ENCODE peak calls at places on chromosomes 7 and 10, in eight cellular contexts. I is DND-41, A is esophagus squamous epithelium, C is IMR-90, G is tibial artery, H is mammary epithelial cell, Z is MM.1S, W is Peyer's patch. R is an unnamed sample.
A peak's percentile ranks its signal among the peaks of the same experiment; 100 is the strongest.

GRCh38 chr10:47114680-47115186 is 185.3 kb upstream of the GDF10 start:
- DNase-seq in A (no peak), G (no peak), Z (no peak), H (no peak), C (no peak), W (no peak), I (no peak), R (no peak)

GRCh38 chr7:100167912-100168323 is 499 bp downstream of the GAL3ST4 start:
- DNase-seq in C (no peak), Z (no peak), A (no peak), I (no peak), G (no peak), W (peak; percentile 50), H (no peak), R (no peak)

GRCh38 chr7:25754751-25755150 is 397.2 kb upstream of the NFE2L3 start:
- DNase-seq in I (no peak), G (no peak), A (no peak), C (no peak), H (no peak), Z (no peak), W (no peak), R (no peak)

GRCh38 chr10:93461807-93462178 is 20.3 kb downstream of the MYOF start:
- DNase-seq in I (no peak), C (peak; percentile 51), G (no peak), W (no peak), H (peak; percentile 86), Z (no peak), A (no peak), R (peak; percentile 28)

GRCh38 chr7:66576646-66577045 is 52.0 kb upstream of the KCTD7 start:
- DNase-seq in I (no peak), H (peak; percentile 39), C (no peak), G (no peak), W (no peak), A (no peak), Z (no peak), R (peak; percentile 26)

GRCh38 chr10:74371696-74372095 is 220.7 kb downstream of the ADK start:
- DNase-seq in H (no peak), W (no peak), Z (no peak), G (no peak), I (no peak), C (peak; percentile 51), A (no peak), R (no peak)

GRCh38 chr10:133002685-133003084 is 60.3 kb upstream of the CFAP46 start:
- DNase-seq in G (no peak), H (no peak), C (no peak), Z (no peak), W (no peak), I (no peak), A (no peak), R (no peak)

GRCh38 chr7:105015631-105015965 is 1.6 kb downstream of the KMT2E start:
- DNase-seq in H (no peak), A (no peak), I (peak; percentile 50), Z (peak; percentile 45), C (peak; percentile 41), W (no peak), G (no peak), R (no peak)

GRCh38 chr10:99920901-99921300 is 88.8 kb downstream of the DNMBP start:
- DNase-seq in A (no peak), Z (no peak), H (peak; percentile 87), G (no peak), C (peak; percentile 64), I (no peak), W (no peak), R (no peak)

GRCh38 chr7:32447218-32447617 is 43.0 kb downstream of the LSM5 start:
- DNase-seq in G (no peak), W (no peak), Z (no peak), C (no peak), H (no peak), I (no peak), A (no peak), R (no peak)

GRCh38 chr7:155358948-155359712 is 61.5 kb downstream of the INSIG1 start:
- DNase-seq in Z (no peak), A (no peak), H (no peak), G (no peak), W (peak; percentile 21), C (no peak), I (no peak), R (no peak)

GRCh38 chr10:115355162-115355760 is 262.1 kb downstream of the ATRNL1 start:
- DNase-seq in Z (peak; percentile 74), H (peak; percentile 50), A (no peak), G (no peak), C (peak; percentile 63), W (no peak), I (peak; percentile 48), R (peak; percentile 69)

GRCh38 chr10:116912162-116912561 is 62.9 kb downstream of the ENO4 start:
- DNase-seq in G (no peak), C (no peak), I (no peak), Z (no peak), W (no peak), H (no peak), A (no peak), R (no peak)

GRCh38 chr10:110487411-110488123 is 10.1 kb upstream of the DUSP5 start:
- DNase-seq in I (no peak), G (no peak), C (peak; percentile 55), A (no peak), Z (no peak), H (no peak), W (no peak), R (no peak)

GRCh38 chr7:43117842-43118241 is 5.4 kb downstream of the HECW1 start:
- DNase-seq in A (no peak), Z (no peak), W (no peak), G (no peak), I (no peak), C (no peak), H (no peak), R (no peak)

GRCh38 chr7:43116451-43116850 is 4.0 kb downstream of the HECW1 start:
- DNase-seq in Z (no peak), I (no peak), A (no peak), H (no peak), C (no peak), G (no peak), W (no peak), R (no peak)

GRCh38 chr7:43123457-43123856 is 11.0 kb downstream of the HECW1 start:
- DNase-seq in I (no peak), H (no peak), W (no peak), Z (peak; percentile 71), C (no peak), G (no peak), A (no peak), R (no peak)

GRCh38 chr7:43117025-43117424 is 4.6 kb downstream of the HECW1 start:
- DNase-seq in W (no peak), G (no peak), H (no peak), A (no peak), C (peak; percentile 19), I (no peak), Z (no peak), R (no peak)

GRCh38 chr7:43119371-43120069 is 7.1 kb downstream of the HECW1 start:
- DNase-seq in Z (no peak), G (no peak), H (no peak), C (peak; percentile 90), W (no peak), A (no peak), I (no peak), R (no peak)
- H3K4me3 ChIP-seq in Z (no peak overlapping the region), G (no peak overlapping the region), H (no peak overlapping the region), C (no peak overlapping the region), W (no peak overlapping the region), A (no peak overlapping the region), I (no peak overlapping the region), R (no peak overlapping the region)

DNA sequence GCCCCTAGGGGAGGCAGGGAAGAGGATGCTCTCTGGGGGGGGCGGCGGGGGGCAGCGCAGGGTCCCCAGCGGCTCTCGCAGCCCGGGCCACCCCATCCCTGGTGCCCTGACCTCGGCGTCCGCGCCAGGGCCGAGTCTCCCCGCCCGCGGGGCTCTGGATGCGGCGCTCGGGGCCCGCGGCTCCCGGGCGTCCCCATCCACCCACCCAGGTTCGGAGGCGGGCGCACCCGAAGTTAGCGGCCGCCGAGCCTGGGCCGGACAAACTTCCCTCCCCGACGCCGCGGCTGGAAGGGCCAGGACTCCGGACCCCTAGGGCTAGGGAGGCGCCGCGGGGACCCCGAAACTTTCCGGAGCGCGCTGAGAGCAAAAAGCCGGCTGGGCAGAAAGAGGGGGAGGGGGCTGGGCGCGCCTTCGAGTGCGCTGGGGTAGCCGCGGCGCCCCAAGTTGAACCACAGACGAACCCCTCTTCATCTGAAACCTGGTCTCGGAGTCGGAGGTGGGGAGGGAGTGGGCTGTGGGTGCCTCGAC is 3.8 kb upstream of the ELFN1 start:
- DNase-seq in I (no peak), A (no peak), H (no peak), W (peak; percentile 40), C (no peak), Z (no peak), G (peak; percentile 16), R (no peak)
- H3K4me3 ChIP-seq in I (peak overlapping the region; percentile 65), A (peak overlapping the region; percentile 44), H (no peak overlapping the region), W (peak overlapping the region; percentile 56), C (peak overlapping the region; percentile 42), Z (no peak overlapping the region), G (peak overlapping the region; percentile 60), R (no peak overlapping the region)

DNA sequence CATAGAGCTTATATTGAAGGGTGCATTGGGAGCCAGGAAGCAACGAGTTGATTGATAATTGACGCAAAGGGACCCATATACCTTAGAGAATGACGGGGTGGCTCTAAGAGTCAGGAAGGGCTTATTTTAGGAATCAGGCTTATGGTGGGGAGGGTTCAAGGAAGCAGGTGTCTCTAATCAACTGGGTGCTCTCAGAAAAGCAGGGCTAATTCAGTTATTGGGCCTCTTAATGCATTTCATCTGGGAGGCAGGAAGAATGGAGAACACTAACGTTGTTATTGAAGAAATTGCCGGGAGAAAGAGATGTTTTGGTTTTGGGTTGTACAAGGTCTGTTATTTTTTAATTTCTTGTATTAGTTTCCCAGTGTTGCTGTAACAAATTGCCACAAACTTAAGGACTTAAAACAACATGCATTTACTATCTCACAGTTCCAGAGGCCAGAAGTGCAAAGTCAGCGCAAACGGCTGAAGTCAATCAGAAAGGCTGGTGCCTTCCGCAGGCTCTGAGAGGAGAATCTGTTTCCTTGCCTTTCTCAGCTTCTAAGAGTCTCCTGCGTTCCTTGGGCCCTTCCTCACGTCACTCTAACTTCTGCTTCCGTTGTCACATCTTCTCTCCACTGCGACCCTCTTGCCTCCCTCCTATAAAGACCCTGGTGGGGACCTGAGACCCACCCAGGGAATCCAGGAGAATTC is 328.4 kb upstream of the C7orf33 start:
- DNase-seq in G (no peak), Z (no peak), H (no peak), C (no peak), I (no peak), W (no peak), A (no peak), R (no peak)
- H3K4me3 ChIP-seq in G (no peak overlapping the region), Z (peak overlapping the region; percentile 34), H (no peak overlapping the region), C (no peak overlapping the region), I (no peak overlapping the region), W (no peak overlapping the region), A (no peak overlapping the region), R (no peak overlapping the region)

GRCh38 chr7:146119016-146119415 is 2.4 kb downstream of the CNTNAP2 start:
- DNase-seq in G (no peak), I (no peak), H (no peak), A (no peak), Z (no peak), W (no peak), C (no peak), R (no peak)

GRCh38 chr7:146112755-146113154 is 3.8 kb upstream of the CNTNAP2 start:
- DNase-seq in C (no peak), I (no peak), H (no peak), Z (no peak), A (no peak), G (no peak), W (no peak), R (no peak)

GRCh38 chr7:146115665-146116451 is 743 bp upstream of the CNTNAP2 start:
- DNase-seq in I (peak; percentile 15), C (no peak), G (no peak), H (peak; percentile 3), A (no peak), W (peak; percentile 55), Z (peak; percentile 89), R (peak; percentile 49)

GRCh38 chr7:146116452-146117219 is at the start of gene CNTNAP2:
- DNase-seq in W (no peak), H (no peak), A (no peak), I (no peak), C (no peak), Z (no peak), G (no peak), R (no peak)
- H3K4me3 ChIP-seq in W (peak within 1 kb of the TSS; percentile 39), H (peak within 1 kb of the TSS; percentile 29), A (peak within 1 kb of the TSS; percentile 26), I (no peak within 1 kb of the TSS), C (peak within 1 kb of the TSS; percentile 31), Z (peak within 1 kb of the TSS; percentile 64), G (peak within 1 kb of the TSS; percentile 44), R (peak within 1 kb of the TSS; percentile 35)